ENCODE peak calls at places on chromosome X, in eight cellular contexts. T, C, W, D, V, A, L and P are unnamed samples.
A peak's percentile ranks its signal among the peaks of the same experiment; 100 is the strongest.

GRCh38 chrX:40267334-40268118 is 169.8 kb upstream of the BCOR start:
- DNase-seq in L (no peak), A (no peak), W (no peak), V (no peak), D (no peak), T (no peak), C (no peak), P (no peak)

GRCh38 chrX:110277609-110278008 is 40.3 kb downstream of the AMMECR1 start:
- DNase-seq in D (no peak), L (no peak), A (no peak), T (no peak), W (no peak), V (no peak), C (peak; percentile 59), P (no peak)

GRCh38 chrX:153662266-153662665 is 11.3 kb downstream of the PNCK start:
- DNase-seq in D (no peak), A (peak; percentile 54), T (no peak), V (peak; percentile 51), W (peak; percentile 69), L (no peak), C (no peak), P (peak; percentile 68)

GRCh38 chrX:13258052-13258444 is 61.8 kb downstream of the ATXN3L start:
- DNase-seq in T (no peak), D (no peak), L (no peak), V (no peak), W (no peak), A (no peak), C (no peak), P (no peak)

GRCh38 chrX:132004728-132005127 is 18.4 kb upstream of the STK26 start:
- DNase-seq in V (no peak), L (no peak), W (no peak), T (no peak), D (no peak), A (no peak), C (no peak), P (no peak)

GRCh38 chrX:151396042-151396826 is 772 bp upstream of the VMA21 start:
- DNase-seq in T (no peak), W (no peak), A (no peak), L (peak; percentile 29), D (peak; percentile 57), C (peak; percentile 86), V (no peak), P (no peak)

GRCh38 chrX:23662853-23663252 is 4.4 kb upstream of the PRDX4 start:
- DNase-seq in T (no peak), L (no peak), A (no peak), D (no peak), V (no peak), W (no peak), C (no peak), P (no peak)

GRCh38 chrX:129996120-129996519 is 13.7 kb downstream of the BCORL1 start:
- DNase-seq in T (no peak), C (no peak), V (no peak), D (no peak), W (no peak), A (no peak), L (peak; percentile 35), P (no peak)